ENCODE peak calls at places on chromosomes 5 and 9, in five cellular contexts. M, R, J, Z and G are unnamed samples.

GRCh38 chr5:97931829-97932228 is 748.8 kb upstream of the RIOK2 start:
- DNase-seq in M (no peak), R (no peak), J (no peak), Z (no peak), G (no peak)

GRCh38 chr5:125409496-125410351 is 663.3 kb upstream of the ZNF608 start:
- DNase-seq in M (no peak), R (no peak), J (no peak), Z (no peak), G (no peak)

GRCh38 chr9:37503736-37504135 is 18.0 kb downstream of the POLR1E start:
- DNase-seq in M (peak; percentile 13), R (no peak), J (no peak), Z (no peak), G (no peak)

GRCh38 chr9:534886-535285 is 306.6 kb upstream of the DMRT1 start:
- DNase-seq in M (peak; percentile 45), R (no peak), J (no peak), Z (peak; percentile 57), G (no peak)

GRCh38 chr9:7234144-7234543 is 476.4 kb downstream of the KDM4C start:
- DNase-seq in M (no peak), R (peak; percentile 57), J (no peak), Z (no peak), G (peak; percentile 67)

GRCh38 chr9:88746029-88746743 is 211.2 kb downstream of the NXNL2 start:
- DNase-seq in M (peak; percentile 40), R (no peak), J (no peak), Z (no peak), G (no peak)

GRCh38 chr5:107671742-107672211 is 1.0 kb upstream of the EFNA5 start:
- DNase-seq in M (peak; percentile 34), R (no peak), J (peak; percentile 29), Z (no peak), G (no peak)

GRCh38 chr5:15001512-15001911 is 129.9 kb upstream of the ANKH start:
- DNase-seq in M (no peak), R (no peak), J (no peak), Z (no peak), G (no peak)

GRCh38 chr9:93636172-93636661 is 59.8 kb downstream of the PHF2 start:
- DNase-seq in M (no peak), R (no peak), J (no peak), Z (no peak), G (no peak)

GRCh38 chr5:172546196-172546595 is 91.9 kb upstream of the SH3PXD2B start:
- DNase-seq in M (no peak), R (no peak), J (no peak), Z (no peak), G (no peak)

GRCh38 chr5:45372629-45373028 is 323.6 kb downstream of the HCN1 start:
- DNase-seq in M (no peak), R (no peak), J (no peak), Z (no peak), G (no peak)

DNA sequence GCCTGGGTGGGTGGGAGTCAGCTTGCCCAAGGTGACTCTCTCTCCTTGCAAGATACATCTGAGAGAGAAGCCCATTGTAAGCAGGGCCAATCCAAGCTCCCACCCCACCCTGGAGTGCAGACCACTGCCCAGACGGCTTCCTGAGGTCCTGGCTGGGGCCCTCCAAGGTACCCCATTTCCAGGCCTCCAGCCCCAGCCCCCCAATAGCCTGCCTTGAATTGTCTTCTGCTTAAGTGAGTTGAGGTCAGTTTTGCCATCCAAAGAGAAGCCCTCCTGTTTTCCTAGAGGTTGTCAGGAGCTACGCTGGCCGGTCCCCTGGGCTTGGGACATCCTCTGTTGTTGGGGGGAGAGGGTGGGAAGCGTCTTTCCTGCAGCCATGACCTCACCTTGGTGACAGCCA is 52.6 kb downstream of the ADAMTS2 start:
- DNase-seq in M (no peak), R (no peak), J (no peak), Z (no peak), G (no peak)
- TF ChIP-seq POLR2A in M (no peak), R (no peak), J (no peak), Z (no peak), G (no peak)

GRCh38 chr5:177399903-177400868 is at the start of gene PFN3:
- DNase-seq in M (peak; percentile 78), R (no peak), J (no peak), Z (peak; percentile 43), G (peak; percentile 28)
- TF ChIP-seq POLR2A in M (peak; percentile 36), R (no peak), J (no peak), Z (no peak), G (no peak)

DNA sequence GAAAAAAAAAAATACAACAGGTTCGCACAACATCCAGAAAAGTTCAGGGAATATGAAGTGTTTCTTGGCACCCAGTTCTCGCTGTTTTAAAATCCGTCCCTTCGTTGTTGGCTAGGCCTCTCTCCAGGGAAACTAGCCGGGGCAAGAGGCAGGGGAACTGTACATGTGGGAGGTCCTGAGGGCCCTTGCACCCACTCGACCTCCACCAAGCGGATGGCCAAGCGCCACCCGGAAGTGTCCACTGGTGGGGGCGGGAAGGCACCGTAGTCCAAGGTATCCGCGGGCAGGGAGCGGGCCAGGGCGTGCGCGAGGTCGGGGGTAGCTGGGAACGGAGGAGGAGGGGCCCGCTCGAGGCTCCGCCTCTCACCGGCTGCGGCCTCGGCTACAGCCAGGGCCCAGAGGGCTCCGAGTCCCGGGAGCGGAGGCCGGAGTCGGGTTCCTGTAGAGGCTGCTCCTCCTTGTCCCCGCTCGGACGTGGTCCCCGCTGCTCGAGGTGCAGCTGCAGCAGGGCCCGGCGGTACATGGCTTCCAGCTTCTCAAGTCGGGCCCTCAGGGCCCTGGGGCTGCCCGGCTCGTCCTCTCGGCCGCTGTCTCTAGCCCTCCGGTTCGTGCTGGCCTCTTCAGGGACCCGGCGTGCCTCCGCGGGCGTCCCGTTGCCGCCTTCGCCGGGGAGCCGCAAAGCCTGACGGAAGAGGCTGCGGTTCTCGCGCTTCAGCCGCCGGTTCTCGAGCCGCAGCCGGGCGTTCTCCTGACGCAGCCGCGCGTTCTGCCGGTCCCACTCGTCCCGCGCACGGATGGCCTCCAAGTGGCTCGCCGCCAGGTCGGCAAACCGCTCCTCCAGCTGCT is 720 bp downstream of the TUSC1 start:
- DNase-seq in M (peak; percentile 90), R (no peak), J (peak; percentile 58), Z (peak; percentile 86), G (peak; percentile 62)
- TF ChIP-seq POLR2A in M (peak; percentile 86), R (no peak), J (no peak), Z (no peak), G (peak; percentile 59)

GRCh38 chr9:35906923-35907699 is 1.1 kb downstream of the HRCT1 start:
- DNase-seq in M (peak; percentile 65), R (no peak), J (peak; percentile 70), Z (no peak), G (no peak)
- TF ChIP-seq POLR2A in M (peak; percentile 41), R (no peak), J (no peak), Z (no peak), G (no peak)

GRCh38 chr5:139439013-139439903 is at the start of gene DNAJC18:
- DNase-seq in M (peak; percentile 95), R (peak; percentile 94), J (peak; percentile 92), Z (peak; percentile 93), G (peak; percentile 86)
- TF ChIP-seq POLR2A in M (peak; percentile 42), R (peak; percentile 64), J (no peak), Z (no peak), G (peak; percentile 46)

GRCh38 chr5:180494060-180494509 is at the start of gene CNOT6:
- DNase-seq in M (peak; percentile 95), R (peak; percentile 96), J (peak; percentile 88), Z (peak; percentile 94), G (peak; percentile 97)
- TF ChIP-seq POLR2A in M (no peak), R (peak; percentile 83), J (no peak), Z (no peak), G (peak; percentile 52)

GRCh38 chr5:2335727-2336515 is 415.6 kb downstream of the IRX2 start:
- DNase-seq in M (no peak), R (no peak), J (no peak), Z (no peak), G (no peak)

GRCh38 chr5:2335156-2335555 is 416.3 kb downstream of the IRX2 start:
- DNase-seq in M (no peak), R (no peak), J (no peak), Z (no peak), G (no peak)

GRCh38 chr5:2334686-2335085 is 416.8 kb downstream of the IRX2 start:
- DNase-seq in M (no peak), R (no peak), J (no peak), Z (no peak), G (no peak)

DNA sequence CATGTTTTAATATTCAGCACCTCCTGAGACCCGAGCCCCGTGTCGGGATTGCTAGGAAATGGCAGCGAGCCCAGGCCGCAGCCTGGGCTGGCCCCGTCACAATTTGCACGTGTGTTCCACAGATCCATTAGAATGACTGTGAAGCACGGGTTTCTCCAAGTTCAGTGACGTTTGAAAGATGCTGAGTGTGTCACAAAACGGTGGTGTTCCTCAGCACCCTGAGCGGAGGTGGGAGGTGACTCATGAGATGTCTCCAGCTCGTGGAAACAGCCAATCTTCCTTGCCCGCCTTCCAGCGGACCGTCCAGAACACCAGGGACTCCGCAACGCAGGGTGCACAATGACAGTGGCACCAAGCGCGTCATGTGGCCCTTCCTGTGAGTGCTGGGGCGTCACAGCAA is 412.8 kb downstream of the IRX2 start:
- DNase-seq in M (no peak), R (no peak), J (no peak), Z (no peak), G (no peak)
- TF ChIP-seq POLR2A in M (no peak), R (no peak), J (no peak), Z (no peak), G (no peak)